ENCODE peak calls at places on chromosome 4, in seven cellular contexts. One of them, this sample, is unnamed.

GRCh38 chr4:159764343-159764952 is 661.6 kb downstream of the RAPGEF2 start:
- DNase-seq in astrocyte of the spinal cord: peak
- DNase-seq in A673: peak
- DNase-seq in GM06990: peak
- DNase-seq in lower leg skin: no peak
- DNase-seq in CD8-positive, alpha-beta T cell: no peak
- DNase-seq in left ventricle myocardium inferior: no peak
- DNase-seq in this sample: no peak

GRCh38 chr4:128978985-128979384 is 114.4 kb downstream of the SCLT1 start:
- DNase-seq in A673: no peak
- DNase-seq in GM06990: no peak
- DNase-seq in astrocyte of the spinal cord: no peak
- DNase-seq in left ventricle myocardium inferior: no peak
- DNase-seq in lower leg skin: no peak
- DNase-seq in CD8-positive, alpha-beta T cell: no peak
- DNase-seq in this sample: no peak

GRCh38 chr4:5774416-5775056 is 63.5 kb downstream of the EVC start:
- DNase-seq in A673: peak
- DNase-seq in astrocyte of the spinal cord: no peak
- DNase-seq in lower leg skin: peak
- DNase-seq in GM06990: no peak
- DNase-seq in CD8-positive, alpha-beta T cell: no peak
- DNase-seq in left ventricle myocardium inferior: no peak
- DNase-seq in this sample: no peak

GRCh38 chr4:8850074-8850829 is 21.4 kb downstream of the HMX1 start:
- DNase-seq in lower leg skin: no peak
- DNase-seq in CD8-positive, alpha-beta T cell: no peak
- DNase-seq in left ventricle myocardium inferior: peak
- DNase-seq in astrocyte of the spinal cord: no peak
- DNase-seq in A673: no peak
- DNase-seq in GM06990: no peak
- DNase-seq in this sample: no peak

GRCh38 chr4:123495530-123495929 is 98.9 kb downstream of the SPRY1 start:
- DNase-seq in A673: no peak
- DNase-seq in CD8-positive, alpha-beta T cell: no peak
- DNase-seq in GM06990: no peak
- DNase-seq in lower leg skin: no peak
- DNase-seq in astrocyte of the spinal cord: no peak
- DNase-seq in left ventricle myocardium inferior: no peak
- DNase-seq in this sample: peak

GRCh38 chr4:15936495-15936894 is 2.0 kb downstream of the FGFBP1 start:
- DNase-seq in left ventricle myocardium inferior: no peak
- DNase-seq in A673: no peak
- DNase-seq in GM06990: no peak
- DNase-seq in CD8-positive, alpha-beta T cell: no peak
- DNase-seq in astrocyte of the spinal cord: no peak
- DNase-seq in lower leg skin: no peak
- DNase-seq in this sample: no peak

GRCh38 chr4:180086480-180087170 is 2156.6 kb upstream of the TENM3 start:
- DNase-seq in lower leg skin: no peak
- DNase-seq in astrocyte of the spinal cord: no peak
- DNase-seq in CD8-positive, alpha-beta T cell: no peak
- DNase-seq in GM06990: no peak
- DNase-seq in left ventricle myocardium inferior: no peak
- DNase-seq in A673: no peak
- DNase-seq in this sample: no peak

GRCh38 chr4:181538435-181538834 is 704.8 kb upstream of the TENM3 start:
- DNase-seq in astrocyte of the spinal cord: no peak
- DNase-seq in GM06990: no peak
- DNase-seq in CD8-positive, alpha-beta T cell: no peak
- DNase-seq in lower leg skin: no peak
- DNase-seq in A673: no peak
- DNase-seq in left ventricle myocardium inferior: no peak
- DNase-seq in this sample: no peak

GRCh38 chr4:18109677-18110076 is 88.1 kb upstream of the LCORL start:
- DNase-seq in astrocyte of the spinal cord: no peak
- DNase-seq in A673: no peak
- DNase-seq in lower leg skin: no peak
- DNase-seq in GM06990: no peak
- DNase-seq in CD8-positive, alpha-beta T cell: no peak
- DNase-seq in left ventricle myocardium inferior: no peak
- DNase-seq in this sample: no peak

GRCh38 chr4:37568494-37568893 is 117.7 kb downstream of the RELL1 start:
- DNase-seq in GM06990: no peak
- DNase-seq in left ventricle myocardium inferior: no peak
- DNase-seq in lower leg skin: no peak
- DNase-seq in astrocyte of the spinal cord: no peak
- DNase-seq in CD8-positive, alpha-beta T cell: no peak
- DNase-seq in A673: no peak
- DNase-seq in this sample: no peak

GRCh38 chr4:54632537-54632936 is 25.2 kb upstream of the KIT start:
- DNase-seq in lower leg skin: no peak
- DNase-seq in CD8-positive, alpha-beta T cell: no peak
- DNase-seq in astrocyte of the spinal cord: no peak
- DNase-seq in GM06990: no peak
- DNase-seq in left ventricle myocardium inferior: no peak
- DNase-seq in A673: no peak
- DNase-seq in this sample: no peak

GRCh38 chr4:92170340-92170739 is 133.4 kb upstream of the GRID2 start:
- DNase-seq in astrocyte of the spinal cord: no peak
- DNase-seq in lower leg skin: no peak
- DNase-seq in A673: no peak
- DNase-seq in CD8-positive, alpha-beta T cell: no peak
- DNase-seq in GM06990: no peak
- DNase-seq in left ventricle myocardium inferior: no peak
- DNase-seq in this sample: no peak

GRCh38 chr4:15368906-15369305 is 58.9 kb upstream of the C1QTNF7 start:
- DNase-seq in A673: peak
- DNase-seq in astrocyte of the spinal cord: peak
- DNase-seq in CD8-positive, alpha-beta T cell: no peak
- DNase-seq in lower leg skin: no peak
- DNase-seq in left ventricle myocardium inferior: no peak
- DNase-seq in GM06990: no peak
- DNase-seq in this sample: peak

GRCh38 chr4:59381591-59381990 is 1818.5 kb upstream of the ADGRL3 start:
- DNase-seq in left ventricle myocardium inferior: no peak
- DNase-seq in GM06990: no peak
- DNase-seq in astrocyte of the spinal cord: no peak
- DNase-seq in lower leg skin: no peak
- DNase-seq in CD8-positive, alpha-beta T cell: no peak
- DNase-seq in A673: no peak
- DNase-seq in this sample: no peak

GRCh38 chr4:119118397-119118796 is 17.2 kb upstream of the MYOZ2 start:
- DNase-seq in left ventricle myocardium inferior: no peak
- DNase-seq in astrocyte of the spinal cord: peak
- DNase-seq in lower leg skin: no peak
- DNase-seq in A673: no peak
- DNase-seq in GM06990: no peak
- DNase-seq in CD8-positive, alpha-beta T cell: no peak
- DNase-seq in this sample: peak

GRCh38 chr4:25021206-25021605 is 9.5 kb downstream of the LGI2 start:
- DNase-seq in A673: peak
- DNase-seq in CD8-positive, alpha-beta T cell: no peak
- DNase-seq in GM06990: no peak
- DNase-seq in lower leg skin: no peak
- DNase-seq in left ventricle myocardium inferior: no peak
- DNase-seq in astrocyte of the spinal cord: no peak
- DNase-seq in this sample: no peak

GRCh38 chr4:186653973-186654372 is 69.7 kb downstream of the FAT1 start:
- DNase-seq in astrocyte of the spinal cord: no peak
- DNase-seq in CD8-positive, alpha-beta T cell: no peak
- DNase-seq in left ventricle myocardium inferior: no peak
- DNase-seq in GM06990: no peak
- DNase-seq in lower leg skin: no peak
- DNase-seq in A673: no peak
- DNase-seq in this sample: no peak

GRCh38 chr4:166996216-166996615 is 238.1 kb downstream of the SPOCK3 start:
- DNase-seq in A673: no peak
- DNase-seq in GM06990: no peak
- DNase-seq in astrocyte of the spinal cord: no peak
- DNase-seq in CD8-positive, alpha-beta T cell: no peak
- DNase-seq in left ventricle myocardium inferior: no peak
- DNase-seq in lower leg skin: no peak
- DNase-seq in this sample: no peak

GRCh38 chr4:139099366-139099982 is 77.5 kb downstream of the ELF2 start:
- DNase-seq in CD8-positive, alpha-beta T cell: peak
- DNase-seq in GM06990: peak
- DNase-seq in A673: peak
- DNase-seq in left ventricle myocardium inferior: peak
- DNase-seq in astrocyte of the spinal cord: peak
- DNase-seq in lower leg skin: no peak
- DNase-seq in this sample: peak
- TF ChIP-seq CTCF in CD8-positive, alpha-beta T cell: peak
- TF ChIP-seq CTCF in GM06990: peak
- TF ChIP-seq CTCF in A673: peak
- TF ChIP-seq CTCF in left ventricle myocardium inferior: peak
- TF ChIP-seq CTCF in astrocyte of the spinal cord: peak
- TF ChIP-seq CTCF in lower leg skin: no peak
- TF ChIP-seq CTCF in this sample: peak

GRCh38 chr4:26174033-26174432 is 146.8 kb upstream of the RBPJ start:
- DNase-seq in A673: no peak
- DNase-seq in lower leg skin: no peak
- DNase-seq in left ventricle myocardium inferior: no peak
- DNase-seq in GM06990: no peak
- DNase-seq in astrocyte of the spinal cord: no peak
- DNase-seq in CD8-positive, alpha-beta T cell: no peak
- DNase-seq in this sample: no peak
- H3K4me3 ChIP-seq in A673: no peak
- H3K4me3 ChIP-seq in lower leg skin: no peak
- H3K4me3 ChIP-seq in left ventricle myocardium inferior: no peak
- H3K4me3 ChIP-seq in GM06990: no peak
- H3K4me3 ChIP-seq in astrocyte of the spinal cord: no peak
- H3K4me3 ChIP-seq in CD8-positive, alpha-beta T cell: no peak
- H3K4me3 ChIP-seq in this sample: no peak

DNA sequence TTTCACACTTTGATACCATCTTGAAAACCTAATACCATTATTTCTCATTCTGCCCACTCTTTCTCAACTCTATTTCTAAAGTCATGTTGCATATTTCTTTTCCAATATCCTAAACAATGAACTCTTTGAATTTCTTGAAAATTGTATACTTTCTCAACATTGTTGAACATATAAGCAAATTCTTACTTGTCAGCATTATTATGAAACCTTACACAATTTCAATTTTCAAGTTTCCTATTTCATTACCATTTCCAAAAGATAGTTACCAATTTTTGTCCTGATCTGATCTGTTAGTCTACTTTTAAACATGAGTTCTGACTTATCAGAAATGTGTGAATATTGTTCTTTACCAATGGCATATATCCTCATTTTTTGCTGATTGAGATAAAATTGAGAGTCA is 806.3 kb upstream of the IGFBP7 start:
- DNase-seq in A673: no peak
- DNase-seq in astrocyte of the spinal cord: no peak
- DNase-seq in lower leg skin: no peak
- DNase-seq in GM06990: no peak
- DNase-seq in CD8-positive, alpha-beta T cell: no peak
- DNase-seq in left ventricle myocardium inferior: no peak
- DNase-seq in this sample: no peak
- TF ChIP-seq CTCF in A673: no peak
- TF ChIP-seq CTCF in astrocyte of the spinal cord: no peak
- TF ChIP-seq CTCF in lower leg skin: no peak
- TF ChIP-seq CTCF in GM06990: no peak
- TF ChIP-seq CTCF in CD8-positive, alpha-beta T cell: no peak
- TF ChIP-seq CTCF in left ventricle myocardium inferior: no peak
- TF ChIP-seq CTCF in this sample: no peak

DNA sequence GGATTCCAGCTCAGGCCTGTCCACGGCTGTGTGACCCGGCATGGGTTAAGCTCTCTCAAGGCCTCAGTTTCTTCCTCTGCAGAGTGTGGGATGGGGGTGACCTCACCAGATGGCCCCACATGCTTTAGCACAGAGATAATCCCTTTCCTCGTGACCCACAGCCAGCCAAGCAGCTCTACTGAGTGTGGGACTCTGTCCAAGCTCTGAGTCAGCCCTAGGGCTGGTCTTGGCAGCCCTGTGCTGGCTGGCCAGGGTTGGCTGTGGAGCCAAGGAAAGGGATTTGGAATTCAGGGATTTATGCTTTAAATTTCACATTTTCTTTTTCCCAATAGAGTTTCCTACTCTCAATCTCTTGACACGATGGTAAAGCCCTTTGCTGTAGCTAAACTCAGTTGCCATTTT is 19.7 kb upstream of the SPON2 start:
- DNase-seq in left ventricle myocardium inferior: peak
- DNase-seq in CD8-positive, alpha-beta T cell: no peak
- DNase-seq in GM06990: no peak
- DNase-seq in lower leg skin: peak
- DNase-seq in astrocyte of the spinal cord: peak
- DNase-seq in A673: peak
- DNase-seq in this sample: peak
- H3K4me3 ChIP-seq in left ventricle myocardium inferior: peak
- H3K4me3 ChIP-seq in CD8-positive, alpha-beta T cell: no peak
- H3K4me3 ChIP-seq in GM06990: no peak
- H3K4me3 ChIP-seq in lower leg skin: no peak
- H3K4me3 ChIP-seq in astrocyte of the spinal cord: no peak
- H3K4me3 ChIP-seq in A673: no peak
- H3K4me3 ChIP-seq in this sample: peak

GRCh38 chr4:169971456-169972015 is 54.7 kb downstream of the MFAP3L start:
- DNase-seq in lower leg skin: no peak
- DNase-seq in A673: no peak
- DNase-seq in left ventricle myocardium inferior: no peak
- DNase-seq in GM06990: no peak
- DNase-seq in astrocyte of the spinal cord: peak
- DNase-seq in CD8-positive, alpha-beta T cell: no peak
- DNase-seq in this sample: no peak

GRCh38 chr4:169975837-169976796 is 50.1 kb downstream of the MFAP3L start:
- DNase-seq in A673: no peak
- DNase-seq in astrocyte of the spinal cord: no peak
- DNase-seq in CD8-positive, alpha-beta T cell: no peak
- DNase-seq in lower leg skin: no peak
- DNase-seq in left ventricle myocardium inferior: no peak
- DNase-seq in GM06990: no peak
- DNase-seq in this sample: no peak

GRCh38 chr4:169976951-169977350 is 49.2 kb downstream of the MFAP3L start:
- DNase-seq in lower leg skin: no peak
- DNase-seq in CD8-positive, alpha-beta T cell: no peak
- DNase-seq in left ventricle myocardium inferior: no peak
- DNase-seq in GM06990: no peak
- DNase-seq in A673: no peak
- DNase-seq in astrocyte of the spinal cord: no peak
- DNase-seq in this sample: no peak

DNA sequence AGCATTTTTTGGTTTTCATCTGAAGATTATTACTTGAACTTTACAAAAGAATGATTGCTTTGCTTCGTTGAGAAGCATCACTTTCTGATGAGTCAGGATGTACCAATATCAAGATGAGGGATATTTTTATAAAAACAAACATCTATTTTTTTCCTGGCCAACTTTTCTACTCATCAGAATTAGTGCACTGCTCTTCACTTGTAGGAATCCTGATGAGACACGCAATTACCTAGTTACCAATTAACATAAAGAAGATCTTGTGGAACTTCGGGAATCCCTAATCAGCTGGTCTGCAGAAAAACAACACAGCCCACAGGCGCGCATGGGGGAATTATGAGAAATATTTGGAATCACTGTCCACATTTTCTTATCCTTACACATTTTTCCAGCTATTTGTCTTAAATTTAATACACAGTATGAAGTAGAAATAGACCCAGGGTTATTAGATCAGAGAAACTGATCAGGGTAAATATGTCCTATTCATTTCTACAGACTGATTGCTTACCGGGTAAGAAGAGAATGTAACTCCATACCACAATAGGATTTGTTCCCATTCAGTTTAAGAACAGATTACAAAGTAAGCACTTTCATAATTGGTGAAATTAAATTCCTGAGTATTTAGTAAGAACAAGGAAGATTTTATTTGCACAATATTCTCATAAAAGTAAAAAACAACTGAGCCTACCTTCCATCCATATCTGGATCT is 50.9 kb downstream of the MFAP3L start:
- DNase-seq in left ventricle myocardium inferior: no peak
- DNase-seq in lower leg skin: no peak
- DNase-seq in GM06990: no peak
- DNase-seq in A673: no peak
- DNase-seq in CD8-positive, alpha-beta T cell: no peak
- DNase-seq in astrocyte of the spinal cord: no peak
- DNase-seq in this sample: no peak
- TF ChIP-seq CTCF in left ventricle myocardium inferior: no peak
- TF ChIP-seq CTCF in lower leg skin: no peak
- TF ChIP-seq CTCF in GM06990: no peak
- TF ChIP-seq CTCF in A673: no peak
- TF ChIP-seq CTCF in CD8-positive, alpha-beta T cell: no peak
- TF ChIP-seq CTCF in astrocyte of the spinal cord: no peak
- TF ChIP-seq CTCF in this sample: no peak